ENCODE peak calls at places on chromosomes 7 and 10, in five cellular contexts. One of them, this sample, is unnamed.

GRCh38 chr10:24642921-24643678 is 80.6 kb downstream of the ARHGAP21 start:
- DNase-seq in neural progenitor cell: peak
- DNase-seq in HCT116: peak
- DNase-seq in MM.1S: peak
- DNase-seq in SK-N-SH: peak
- DNase-seq in this sample: peak

GRCh38 chr7:108630002-108630401 is 60.3 kb downstream of the DNAJB9 start:
- DNase-seq in SK-N-SH: peak
- DNase-seq in HCT116: no peak
- DNase-seq in MM.1S: no peak
- DNase-seq in neural progenitor cell: no peak
- DNase-seq in this sample: no peak

GRCh38 chr10:4720463-4720862 is 105.5 kb upstream of the AKR1E2 start:
- DNase-seq in MM.1S: no peak
- DNase-seq in neural progenitor cell: no peak
- DNase-seq in SK-N-SH: no peak
- DNase-seq in HCT116: no peak
- DNase-seq in this sample: no peak

GRCh38 chr10:100568937-100569336 is 33.2 kb downstream of the HIF1AN start:
- DNase-seq in SK-N-SH: peak
- DNase-seq in neural progenitor cell: no peak
- DNase-seq in HCT116: no peak
- DNase-seq in MM.1S: no peak
- DNase-seq in this sample: no peak

GRCh38 chr10:86966008-86966654 is 2.2 kb upstream of the ADIRF start:
- DNase-seq in SK-N-SH: no peak
- DNase-seq in MM.1S: no peak
- DNase-seq in neural progenitor cell: no peak
- DNase-seq in HCT116: no peak
- DNase-seq in this sample: no peak

GRCh38 chr7:134662166-134662870 is 15.7 kb downstream of the BPGM start:
- DNase-seq in MM.1S: no peak
- DNase-seq in neural progenitor cell: no peak
- DNase-seq in HCT116: no peak
- DNase-seq in SK-N-SH: no peak
- DNase-seq in this sample: no peak

GRCh38 chr10:44650576-44651394 is 260.4 kb upstream of the TMEM72 start:
- DNase-seq in HCT116: no peak
- DNase-seq in neural progenitor cell: no peak
- DNase-seq in SK-N-SH: no peak
- DNase-seq in MM.1S: no peak
- DNase-seq in this sample: no peak

GRCh38 chr7:122883049-122883670 is 3.1 kb downstream of the CADPS2 start:
- DNase-seq in HCT116: no peak
- DNase-seq in neural progenitor cell: no peak
- DNase-seq in SK-N-SH: no peak
- DNase-seq in MM.1S: no peak
- DNase-seq in this sample: peak

GRCh38 chr7:108146070-108146842 is 16.1 kb upstream of the LAMB4 start:
- DNase-seq in HCT116: peak
- DNase-seq in SK-N-SH: peak
- DNase-seq in MM.1S: peak
- DNase-seq in neural progenitor cell: peak
- DNase-seq in this sample: peak

GRCh38 chr7:132270517-132270916 is 305.8 kb downstream of the PLXNA4 start:
- DNase-seq in SK-N-SH: no peak
- DNase-seq in MM.1S: peak
- DNase-seq in neural progenitor cell: peak
- DNase-seq in HCT116: no peak
- DNase-seq in this sample: peak

GRCh38 chr7:100632951-100633717 is 8.2 kb downstream of the TFR2 start:
- DNase-seq in SK-N-SH: peak
- DNase-seq in neural progenitor cell: peak
- DNase-seq in HCT116: no peak
- DNase-seq in MM.1S: no peak
- DNase-seq in this sample: peak

GRCh38 chr10:73991846-73992245 is 6.1 kb upstream of the VCL start:
- DNase-seq in SK-N-SH: no peak
- DNase-seq in neural progenitor cell: no peak
- DNase-seq in HCT116: no peak
- DNase-seq in MM.1S: peak
- DNase-seq in this sample: no peak

GRCh38 chr7:81232084-81232799 is 313.4 kb upstream of the SEMA3C start:
- DNase-seq in MM.1S: no peak
- DNase-seq in HCT116: no peak
- DNase-seq in SK-N-SH: peak
- DNase-seq in neural progenitor cell: no peak
- DNase-seq in this sample: no peak

GRCh38 chr10:103820101-103821062 is 35.0 kb downstream of the SH3PXD2A start:
- DNase-seq in neural progenitor cell: no peak
- DNase-seq in SK-N-SH: peak
- DNase-seq in MM.1S: no peak
- DNase-seq in HCT116: no peak
- DNase-seq in this sample: no peak

GRCh38 chr10:78295242-78295641 is 261.6 kb downstream of the RPS24 start:
- DNase-seq in MM.1S: no peak
- DNase-seq in neural progenitor cell: no peak
- DNase-seq in HCT116: no peak
- DNase-seq in SK-N-SH: peak
- DNase-seq in this sample: no peak

GRCh38 chr10:119933179-119933578 is 40.6 kb downstream of the SEC23IP start:
- DNase-seq in HCT116: no peak
- DNase-seq in neural progenitor cell: peak
- DNase-seq in MM.1S: no peak
- DNase-seq in SK-N-SH: peak
- DNase-seq in this sample: peak

GRCh38 chr7:18151419-18151818 is 123.8 kb upstream of the PRPS1L1 start:
- DNase-seq in MM.1S: no peak
- DNase-seq in HCT116: no peak
- DNase-seq in SK-N-SH: peak
- DNase-seq in neural progenitor cell: no peak
- DNase-seq in this sample: peak

GRCh38 chr10:10489765-10490164 is 527.9 kb upstream of the CELF2 start:
- DNase-seq in neural progenitor cell: no peak
- DNase-seq in SK-N-SH: no peak
- DNase-seq in MM.1S: no peak
- DNase-seq in HCT116: no peak
- DNase-seq in this sample: no peak

GRCh38 chr7:112204776-112205347 is 1.3 kb downstream of the DOCK4 start:
- DNase-seq in neural progenitor cell: peak
- DNase-seq in SK-N-SH: no peak
- DNase-seq in HCT116: no peak
- DNase-seq in MM.1S: peak
- DNase-seq in this sample: peak

GRCh38 chr10:91557540-91558231 is 75.2 kb downstream of the PPP1R3C start:
- DNase-seq in neural progenitor cell: no peak
- DNase-seq in HCT116: no peak
- DNase-seq in MM.1S: no peak
- DNase-seq in SK-N-SH: no peak
- DNase-seq in this sample: no peak

GRCh38 chr7:1140481-1141104 is 19.4 kb downstream of the ZFAND2A start:
- DNase-seq in neural progenitor cell: no peak
- DNase-seq in HCT116: no peak
- DNase-seq in MM.1S: no peak
- DNase-seq in SK-N-SH: no peak
- DNase-seq in this sample: no peak

GRCh38 chr7:1137517-1138167 is 22.4 kb downstream of the ZFAND2A start:
- DNase-seq in SK-N-SH: no peak
- DNase-seq in HCT116: no peak
- DNase-seq in neural progenitor cell: peak
- DNase-seq in MM.1S: no peak
- DNase-seq in this sample: no peak

GRCh38 chr7:1144269-1144771 is 15.7 kb downstream of the ZFAND2A start:
- DNase-seq in neural progenitor cell: peak
- DNase-seq in SK-N-SH: peak
- DNase-seq in HCT116: no peak
- DNase-seq in MM.1S: no peak
- DNase-seq in this sample: peak

GRCh38 chr7:1142051-1142635 is 17.9 kb downstream of the ZFAND2A start:
- DNase-seq in neural progenitor cell: no peak
- DNase-seq in SK-N-SH: peak
- DNase-seq in MM.1S: no peak
- DNase-seq in HCT116: no peak
- DNase-seq in this sample: no peak

GRCh38 chr7:1141651-1142050 is 18.3 kb downstream of the ZFAND2A start:
- DNase-seq in HCT116: no peak
- DNase-seq in MM.1S: no peak
- DNase-seq in SK-N-SH: no peak
- DNase-seq in neural progenitor cell: no peak
- DNase-seq in this sample: no peak
- H3K9ac ChIP-seq in HCT116: no peak
- H3K9ac ChIP-seq in MM.1S: no peak
- H3K9ac ChIP-seq in SK-N-SH: no peak
- H3K9ac ChIP-seq in neural progenitor cell: no peak
- H3K9ac ChIP-seq in this sample: no peak

GRCh38 chr10:132468651-132469050 is 68.9 kb upstream of the INPP5A start:
- DNase-seq in SK-N-SH: no peak
- DNase-seq in neural progenitor cell: no peak
- DNase-seq in MM.1S: no peak
- DNase-seq in HCT116: no peak
- DNase-seq in this sample: no peak

GRCh38 chr10:132470306-132471124 is 67.1 kb upstream of the INPP5A start:
- DNase-seq in HCT116: no peak
- DNase-seq in SK-N-SH: no peak
- DNase-seq in MM.1S: no peak
- DNase-seq in neural progenitor cell: no peak
- DNase-seq in this sample: no peak

GRCh38 chr10:132468201-132468600 is 69.4 kb upstream of the INPP5A start:
- DNase-seq in MM.1S: no peak
- DNase-seq in SK-N-SH: no peak
- DNase-seq in neural progenitor cell: no peak
- DNase-seq in HCT116: no peak
- DNase-seq in this sample: no peak

GRCh38 chr10:132471125-132471451 is 66.5 kb upstream of the INPP5A start:
- DNase-seq in HCT116: no peak
- DNase-seq in SK-N-SH: no peak
- DNase-seq in MM.1S: no peak
- DNase-seq in neural progenitor cell: no peak
- DNase-seq in this sample: no peak

DNA sequence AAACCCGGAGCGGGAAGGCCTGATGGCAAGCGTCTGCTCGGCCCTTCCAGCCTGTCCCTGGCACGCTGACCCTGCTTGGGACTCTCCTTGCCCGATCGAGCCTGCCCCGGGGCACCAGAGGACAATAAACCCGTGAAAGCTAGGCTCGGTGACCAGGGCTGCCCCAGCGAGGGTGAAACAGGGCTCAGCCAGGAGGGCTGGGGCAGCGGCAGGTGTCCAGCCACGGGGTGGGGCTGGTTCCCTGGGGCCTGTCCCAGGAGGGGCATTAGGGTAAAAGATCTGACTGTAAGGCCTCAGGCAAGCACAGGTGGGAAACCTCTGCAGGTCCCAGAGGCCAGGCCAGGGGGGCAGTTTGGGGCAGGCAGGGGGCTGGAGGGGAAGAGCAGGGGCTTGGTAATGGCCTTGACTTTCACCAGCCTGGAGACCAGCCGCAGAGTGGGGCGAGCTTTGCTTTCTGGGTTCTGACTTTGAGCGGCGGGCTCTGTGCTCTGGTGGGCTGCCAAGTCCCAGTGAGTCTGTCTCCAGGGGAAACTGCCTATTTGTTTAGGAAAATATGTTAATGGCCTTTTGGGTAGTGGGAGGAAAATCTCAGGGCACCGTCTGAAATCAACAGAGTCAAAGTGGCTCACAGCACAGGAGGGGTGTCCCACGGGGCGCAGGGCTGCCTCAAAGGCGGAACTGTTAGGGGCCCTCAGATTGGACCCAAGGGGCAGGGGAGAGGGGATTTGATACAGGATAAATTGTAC is 68.2 kb upstream of the INPP5A start:
- DNase-seq in MM.1S: no peak
- DNase-seq in SK-N-SH: no peak
- DNase-seq in neural progenitor cell: no peak
- DNase-seq in HCT116: no peak
- DNase-seq in this sample: no peak
- TF ChIP-seq CTCF in MM.1S: no peak
- TF ChIP-seq CTCF in SK-N-SH: no peak
- TF ChIP-seq CTCF in neural progenitor cell: no peak
- TF ChIP-seq CTCF in HCT116: no peak
- TF ChIP-seq CTCF in this sample: no peak

GRCh38 chr10:69384320-69384719 is 32.4 kb downstream of the TACR2 start:
- DNase-seq in HCT116: no peak
- DNase-seq in MM.1S: no peak
- DNase-seq in neural progenitor cell: no peak
- DNase-seq in SK-N-SH: no peak
- DNase-seq in this sample: no peak

GRCh38 chr10:69385454-69386350 is 31.0 kb downstream of the TACR2 start:
- DNase-seq in HCT116: no peak
- DNase-seq in SK-N-SH: no peak
- DNase-seq in neural progenitor cell: no peak
- DNase-seq in MM.1S: no peak
- DNase-seq in this sample: no peak

GRCh38 chr10:69382382-69383117 is 34.2 kb downstream of the TACR2 start:
- DNase-seq in MM.1S: no peak
- DNase-seq in neural progenitor cell: no peak
- DNase-seq in SK-N-SH: no peak
- DNase-seq in HCT116: no peak
- DNase-seq in this sample: peak

GRCh38 chr10:69379800-69380199 is 36.9 kb downstream of the TACR2 start:
- DNase-seq in SK-N-SH: no peak
- DNase-seq in neural progenitor cell: no peak
- DNase-seq in HCT116: no peak
- DNase-seq in MM.1S: no peak
- DNase-seq in this sample: no peak

GRCh38 chr10:69383485-69384089 is 33.1 kb downstream of the TACR2 start:
- DNase-seq in MM.1S: no peak
- DNase-seq in HCT116: no peak
- DNase-seq in SK-N-SH: no peak
- DNase-seq in neural progenitor cell: no peak
- DNase-seq in this sample: no peak
- H2AFZ ChIP-seq in MM.1S: no peak
- H2AFZ ChIP-seq in HCT116: no peak
- H2AFZ ChIP-seq in SK-N-SH: no peak
- H2AFZ ChIP-seq in neural progenitor cell: no peak
- H2AFZ ChIP-seq in this sample: no peak

GRCh38 chr7:25847331-25848070 is 304.5 kb upstream of the NFE2L3 start:
- DNase-seq in neural progenitor cell: no peak
- DNase-seq in HCT116: no peak
- DNase-seq in SK-N-SH: no peak
- DNase-seq in MM.1S: no peak
- DNase-seq in this sample: peak
- H3K9ac ChIP-seq in neural progenitor cell: no peak
- H3K9ac ChIP-seq in HCT116: no peak
- H3K9ac ChIP-seq in SK-N-SH: no peak
- H3K9ac ChIP-seq in MM.1S: no peak
- H3K9ac ChIP-seq in this sample: no peak

This sample was measured in PC-3.